ENCODE peak calls at places on chromosomes 13 and 19, in six cellular contexts. V is AG20443; Y is stimulated activated CD8-positive, alpha-beta memory T cell treated with anti-CD3 and anti-CD28 coated beads, Interleukin-7, amount 100 ng/mL, for 1 hour; U is posterior cingulate gyrus; Q is activated CD4-positive, alpha-beta memory T cell treated with anti-CD3 and anti-CD28 coated beads for 36 hours; H is ureter. W is an unnamed sample.

GRCh38 chr19:50836543-50837195 is 3.3 kb upstream of the KLK15 start:
- DNase-seq in V (no peak), Y (no peak), U (no peak), Q (no peak), H (no peak), W (no peak)

GRCh38 chr13:111005808-111006494 is 91.1 kb upstream of the ANKRD10 start:
- DNase-seq in V (peak; percentile 53), Y (no peak), U (no peak), Q (no peak), H (peak; percentile 56), W (no peak)

GRCh38 chr13:86757236-86757978 is 913.8 kb upstream of the SLITRK5 start:
- DNase-seq in V (no peak), Y (peak; percentile 4), U (no peak), Q (peak; percentile 50), H (no peak), W (no peak)

GRCh38 chr13:113670541-113670940 is 3.5 kb downstream of the GRK1 start:
- DNase-seq in V (no peak), Y (no peak), U (no peak), Q (no peak), H (no peak), W (no peak)

GRCh38 chr19:56167064-56167578 is 8.7 kb upstream of the GALP start:
- DNase-seq in V (no peak), Y (no peak), U (no peak), Q (no peak), H (no peak), W (no peak)

GRCh38 chr13:102825921-102826706 is 19.7 kb upstream of the ERCC5 start:
- DNase-seq in V (peak; percentile 82), Y (no peak), U (no peak), Q (no peak), H (no peak), W (no peak)

GRCh38 chr19:2575734-2576481 is 100.0 kb downstream of the GADD45B start:
- DNase-seq in V (peak; percentile 96), Y (no peak), U (no peak), Q (no peak), H (peak; percentile 77), W (peak; percentile 95)

GRCh38 chr19:46515879-46516350 is 20.2 kb upstream of the PNMA8B start:
- DNase-seq in V (peak; percentile 78), Y (no peak), U (no peak), Q (peak; percentile 41), H (no peak), W (no peak)

GRCh38 chr19:2426661-2427322 is 594 bp downstream of the TIMM13 start:
- DNase-seq in V (peak; percentile 84), Y (peak; percentile 7), U (no peak), Q (peak; percentile 59), H (no peak), W (no peak)